ENCODE peak calls at places on chromosome 10, in five cellular contexts. S, U, V, M and H are unnamed samples.

GRCh38 chr10:113788604-113789083 is 37.2 kb downstream of the PLEKHS1 start:
- DNase-seq in S (no peak), U (no peak), V (peak), M (peak), H (no peak)

GRCh38 chr10:93712593-93712992 is 10.2 kb upstream of the FRA10AC1 start:
- DNase-seq in S (no peak), U (no peak), V (no peak), M (no peak), H (no peak)

GRCh38 chr10:69232736-69233135 is 12.6 kb downstream of the HKDC1 start:
- DNase-seq in S (no peak), U (peak), V (no peak), M (no peak), H (no peak)

GRCh38 chr10:1411956-1412355 is 325.4 kb downstream of the ADARB2 start:
- DNase-seq in S (no peak), U (no peak), V (no peak), M (no peak), H (no peak)

GRCh38 chr10:130353928-130354327 is 217.7 kb downstream of the GLRX3 start:
- DNase-seq in S (no peak), U (no peak), V (no peak), M (no peak), H (no peak)

GRCh38 chr10:69512901-69513300 is 60.3 kb downstream of the NEUROG3 start:
- DNase-seq in S (no peak), U (no peak), V (no peak), M (no peak), H (no peak)

GRCh38 chr10:99370993-99371392 is 41.8 kb downstream of the CNNM1 start:
- DNase-seq in S (peak), U (no peak), V (no peak), M (no peak), H (no peak)

GRCh38 chr10:48497965-48498770 is 106.7 kb downstream of the ARHGAP22 start:
- DNase-seq in S (no peak), U (no peak), V (no peak), M (no peak), H (no peak)

GRCh38 chr10:3365630-3366029 is 193.0 kb upstream of the PITRM1 start:
- DNase-seq in S (no peak), U (no peak), V (no peak), M (no peak), H (no peak)

GRCh38 chr10:52318822-52319464 is 4.9 kb downstream of the DKK1 start:
- DNase-seq in S (no peak), U (no peak), V (no peak), M (peak), H (no peak)

GRCh38 chr10:11813855-11814557 is 9.2 kb upstream of the PROSER2 start:
- DNase-seq in S (no peak), U (no peak), V (no peak), M (no peak), H (no peak)

GRCh38 chr10:123270221-123270620 is 116.0 kb downstream of the BUB3 start:
- DNase-seq in S (no peak), U (no peak), V (no peak), M (peak), H (no peak)

GRCh38 chr10:99612167-99612831 is 7.9 kb downstream of the SLC25A28 start:
- DNase-seq in S (peak), U (peak), V (peak), M (peak), H (no peak)

GRCh38 chr10:19119191-19119590 is 70.6 kb downstream of the MALRD1 start:
- DNase-seq in S (peak), U (no peak), V (no peak), M (no peak), H (no peak)

GRCh38 chr10:2986341-2986933 is 80.9 kb upstream of the PFKP start:
- DNase-seq in S (no peak), U (no peak), V (no peak), M (no peak), H (no peak)

GRCh38 chr10:67612577-67613537 is 83.1 kb downstream of the CTNNA3 start:
- DNase-seq in S (no peak), U (peak), V (no peak), M (peak), H (no peak)

GRCh38 chr10:80444124-80444523 is 10.0 kb upstream of the TSPAN14 start:
- DNase-seq in S (no peak), U (no peak), V (no peak), M (no peak), H (no peak)

GRCh38 chr10:13390604-13391522 is 42.8 kb upstream of the SEPHS1 start:
- DNase-seq in S (no peak), U (no peak), V (no peak), M (peak), H (no peak)

GRCh38 chr10:43427166-43427825 is 9.6 kb upstream of the ZNF487 start:
- DNase-seq in S (no peak), U (no peak), V (no peak), M (no peak), H (no peak)

GRCh38 chr10:11535376-11535959 is 76.0 kb downstream of the USP6NL start:
- DNase-seq in S (no peak), U (no peak), V (no peak), M (no peak), H (no peak)

GRCh38 chr10:122878799-122879338 is 512 bp downstream of the FAM24B start:
- DNase-seq in S (no peak), U (no peak), V (peak), M (no peak), H (no peak)

GRCh38 chr10:128468462-128468861 is 342.2 kb upstream of the MKI67 start:
- DNase-seq in S (no peak), U (no peak), V (no peak), M (no peak), H (no peak)

GRCh38 chr10:14326581-14326980 is 4.1 kb downstream of the FRMD4A start:
- DNase-seq in S (no peak), U (no peak), V (no peak), M (peak), H (no peak)

GRCh38 chr10:79066460-79067240 is 2.1 kb upstream of the ZMIZ1 start:
- DNase-seq in S (no peak), U (no peak), V (peak), M (no peak), H (peak)

GRCh38 chr10:103231047-103231551 is 14.6 kb upstream of the RPEL1 start:
- DNase-seq in S (peak), U (no peak), V (peak), M (peak), H (no peak)

GRCh38 chr10:76282122-76283030 is 851.0 kb downstream of the LRMDA start:
- DNase-seq in S (no peak), U (no peak), V (peak), M (peak), H (no peak)

GRCh38 chr10:21055339-21056135 is 158.4 kb upstream of the NEBL start:
- DNase-seq in S (no peak), U (no peak), V (no peak), M (no peak), H (no peak)

GRCh38 chr10:123633106-123633505 is 33.0 kb upstream of the GPR26 start:
- DNase-seq in S (no peak), U (no peak), V (no peak), M (no peak), H (no peak)

GRCh38 chr10:43384252-43385221 is 13.1 kb downstream of the FXYD4 start:
- DNase-seq in S (no peak), U (peak), V (no peak), M (no peak), H (no peak)

DNA sequence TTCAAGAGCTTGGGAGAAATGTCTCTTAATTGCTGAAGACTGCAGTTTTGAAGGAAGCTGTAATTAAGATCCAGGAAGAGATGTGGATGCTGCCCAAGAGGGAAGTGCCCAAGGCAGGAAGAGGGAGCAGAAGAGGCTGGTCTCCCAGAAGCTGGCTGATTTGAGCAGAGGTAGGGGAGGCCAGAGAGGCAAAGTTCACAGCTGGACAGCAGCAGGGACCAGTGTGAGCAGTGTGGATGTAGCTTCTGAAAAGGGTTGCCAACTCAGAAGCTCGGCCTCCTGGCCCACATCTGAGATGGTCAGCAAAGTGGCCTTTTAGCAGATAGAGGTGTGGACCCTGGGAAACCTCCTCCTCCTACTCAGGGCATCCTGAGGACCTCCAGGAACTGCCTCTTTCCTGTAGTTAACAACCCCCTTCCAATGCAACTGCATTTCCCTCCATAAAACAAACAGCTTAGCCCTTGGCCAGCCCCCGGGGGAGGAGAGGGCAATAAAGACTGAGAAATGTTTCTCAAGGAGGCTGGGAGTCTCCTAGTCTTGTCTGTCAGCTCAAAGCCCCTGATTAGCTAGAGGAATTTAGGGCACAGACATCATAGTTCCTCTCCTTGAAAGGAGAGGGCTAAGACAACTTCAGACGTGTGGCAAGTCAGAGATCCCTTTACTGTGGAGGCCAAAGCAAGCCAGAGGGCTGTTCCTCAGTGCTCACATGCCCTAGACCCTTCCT is 69.5 kb downstream of the PAX2 start:
- DNase-seq in S (no peak), U (peak), V (no peak), M (no peak), H (no peak)
- H3K27ac ChIP-seq in S (no peak), U (no peak), V (no peak), M (no peak), H (no peak)

GRCh38 chr10:132637477-132638129 is 100.0 kb downstream of the INPP5A start:
- DNase-seq in S (peak), U (peak), V (peak), M (peak), H (peak)

GRCh38 chr10:132634241-132634946 is 96.8 kb downstream of the INPP5A start:
- DNase-seq in S (no peak), U (peak), V (peak), M (no peak), H (no peak)

GRCh38 chr10:132636358-132636757 is 98.8 kb downstream of the INPP5A start:
- DNase-seq in S (no peak), U (peak), V (peak), M (no peak), H (no peak)

GRCh38 chr10:132632851-132633684 is 95.5 kb downstream of the INPP5A start:
- DNase-seq in S (no peak), U (peak), V (peak), M (peak), H (no peak)

DNA sequence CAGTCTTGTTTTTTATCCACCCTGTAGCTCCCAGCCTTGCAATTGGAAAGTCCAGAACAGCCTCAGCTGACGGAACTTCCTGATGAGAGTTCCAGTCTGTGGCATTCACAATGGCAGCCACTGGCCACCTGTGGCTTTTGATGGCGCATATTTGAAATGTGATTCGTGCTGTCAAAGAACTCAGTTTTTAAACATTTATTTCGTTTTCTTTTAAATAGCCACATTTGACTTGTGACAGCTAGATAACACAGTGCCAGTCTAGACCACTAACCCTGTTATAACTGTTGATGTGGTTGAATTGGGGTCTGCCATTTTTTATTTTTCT is 97.3 kb downstream of the INPP5A start:
- DNase-seq in S (no peak), U (peak), V (no peak), M (no peak), H (no peak)
- H3K27ac ChIP-seq in S (no peak), U (no peak), V (no peak), M (no peak), H (no peak)

GRCh38 chr10:86931872-86932271 is 25.5 kb downstream of the MMRN2 start:
- DNase-seq in S (no peak), U (no peak), V (no peak), M (no peak), H (no peak)
- H3K27ac ChIP-seq in S (no peak), U (no peak), V (no peak), M (no peak), H (no peak)

GRCh38 chr10:17183110-17183509 is 18.4 kb downstream of the TRDMT1 start:
- DNase-seq in S (no peak), U (no peak), V (no peak), M (no peak), H (no peak)
- H3K27ac ChIP-seq in S (no peak), U (no peak), V (no peak), M (no peak), H (no peak)

DNA sequence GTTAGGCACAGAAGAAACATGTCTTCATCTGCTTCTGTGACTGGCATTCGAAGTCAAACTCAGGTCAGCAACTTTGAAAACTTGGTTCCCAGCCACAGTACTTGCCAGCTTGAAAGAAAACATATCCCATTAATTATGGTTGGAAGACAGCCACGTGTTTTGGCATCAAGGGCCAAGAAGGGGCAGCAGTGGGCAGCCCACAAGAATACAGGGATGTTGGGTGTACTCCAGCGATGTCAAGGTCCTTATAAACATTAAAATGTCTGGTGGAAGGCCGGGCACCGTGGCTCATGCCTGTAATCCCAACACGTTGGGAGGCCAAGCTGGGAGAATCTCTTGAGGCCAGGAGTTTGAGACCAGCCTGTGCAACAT is 29.5 kb downstream of the JCAD start:
- DNase-seq in S (no peak), U (no peak), V (peak), M (no peak), H (no peak)
- H3K27ac ChIP-seq in S (no peak), U (no peak), V (no peak), M (no peak), H (no peak)

DNA sequence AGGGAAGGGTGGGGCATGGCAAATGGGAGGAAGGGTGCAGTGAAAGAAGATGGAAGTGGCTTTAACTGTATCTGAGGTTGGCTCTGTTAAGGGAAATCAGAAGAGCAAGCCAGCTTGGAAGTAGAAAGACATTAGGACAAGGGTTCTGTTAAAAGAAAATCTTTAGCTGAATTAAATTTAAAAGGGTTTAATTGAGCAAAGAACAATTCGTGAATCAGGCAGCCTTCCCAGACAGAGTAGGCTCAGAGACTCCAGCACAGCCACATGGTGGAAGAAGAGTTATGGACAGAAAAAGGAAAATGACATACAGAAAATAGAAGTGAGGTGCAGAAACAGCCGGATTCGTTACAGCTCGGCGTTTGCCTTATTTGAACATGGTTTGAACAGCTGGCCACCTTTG is 42.0 kb downstream of the FAM13C start:
- DNase-seq in S (no peak), U (no peak), V (no peak), M (no peak), H (no peak)
- H3K27ac ChIP-seq in S (no peak), U (no peak), V (no peak), M (no peak), H (peak)